ENCODE peak calls at places on chromosomes 3 and 15, in seven cellular contexts. E, Q, I, C, A, R and U are unnamed samples.

GRCh38 chr15:70799667-70800450 is 36.5 kb upstream of the UACA start:
- DNase-seq in Q (no peak), E (no peak), R (peak), I (peak), A (peak), C (no peak), U (no peak)

GRCh38 chr3:188659444-188660100 is 505.6 kb downstream of the LPP start:
- DNase-seq in A (no peak), I (no peak), C (no peak), R (no peak), Q (no peak), E (no peak), U (no peak)

GRCh38 chr3:162136136-162136535 is 639.5 kb downstream of the OTOL1 start:
- DNase-seq in I (no peak), C (no peak), R (no peak), Q (no peak), A (no peak), E (no peak), U (no peak)

GRCh38 chr3:107297597-107297996 is 79.6 kb upstream of the CCDC54 start:
- DNase-seq in I (no peak), C (no peak), E (no peak), R (no peak), A (no peak), Q (no peak), U (peak)

GRCh38 chr3:135163701-135164100 is 368.6 kb downstream of the EPHB1 start:
- DNase-seq in I (no peak), A (no peak), C (no peak), E (no peak), Q (no peak), R (no peak), U (no peak)

GRCh38 chr3:102017784-102018183 is 168.5 kb downstream of the NFKBIZ start:
- DNase-seq in R (no peak), Q (no peak), E (no peak), C (no peak), I (no peak), A (no peak), U (no peak)

GRCh38 chr3:118818386-118818785 is 216.3 kb downstream of the IGSF11 start:
- DNase-seq in C (no peak), E (no peak), A (peak), I (no peak), Q (no peak), R (no peak), U (no peak)

GRCh38 chr3:98587654-98588532 is 5.5 kb downstream of the CPOX start:
- DNase-seq in E (no peak), C (no peak), R (no peak), Q (no peak), I (no peak), A (no peak), U (no peak)

GRCh38 chr3:4302747-4303146 is 422 bp upstream of the SETMAR start:
- DNase-seq in I (no peak), E (no peak), C (peak), Q (no peak), A (no peak), R (no peak), U (no peak)

GRCh38 chr3:146469206-146470017 is at the start of gene PLSCR2:
- DNase-seq in C (peak), R (peak), I (peak), A (no peak), Q (no peak), E (peak), U (peak)

GRCh38 chr3:14368146-14368545 is 34.3 kb upstream of the SLC6A6 start:
- DNase-seq in A (no peak), Q (no peak), C (no peak), E (no peak), I (no peak), R (no peak), U (no peak)

GRCh38 chr3:180631317-180631716 is 29.4 kb downstream of the TTC14 start:
- DNase-seq in R (no peak), A (no peak), E (no peak), Q (no peak), I (no peak), C (no peak), U (no peak)
- TF ChIP-seq CTCF in R (no peak), A (no peak), E (no peak), Q (peak), I (no peak), C (no peak), U (no peak)

GRCh38 chr3:108509263-108509662 is 1.1 kb downstream of the MYH15 start:
- DNase-seq in C (no peak), Q (no peak), I (no peak), E (no peak), R (no peak), A (no peak), U (no peak)

GRCh38 chr3:108507887-108508286 is 2.5 kb downstream of the MYH15 start:
- DNase-seq in E (no peak), C (no peak), R (no peak), I (no peak), Q (no peak), A (no peak), U (no peak)

GRCh38 chr3:108503722-108504121 is 6.7 kb downstream of the MYH15 start:
- DNase-seq in R (no peak), Q (no peak), E (no peak), A (no peak), I (no peak), C (no peak), U (no peak)

GRCh38 chr3:108509873-108510272 is 523 bp downstream of the MYH15 start:
- DNase-seq in I (no peak), A (no peak), C (no peak), E (no peak), Q (no peak), R (no peak), U (no peak)

GRCh38 chr3:108505811-108506210 is 4.6 kb downstream of the MYH15 start:
- DNase-seq in Q (peak), R (no peak), C (no peak), A (no peak), I (no peak), E (no peak), U (no peak)
- TF ChIP-seq CTCF in Q (no peak), R (no peak), C (no peak), A (no peak), I (no peak), E (no peak), U (peak)

GRCh38 chr3:149752051-149752787 is at the start of gene COMMD2:
- DNase-seq in C (peak), R (peak), A (peak), Q (peak), I (peak), E (peak), U (peak)
- TF ChIP-seq CTCF in C (peak), R (peak), A (peak), Q (no peak), I (peak), E (peak), U (peak)

GRCh38 chr15:78315686-78316085 is 16.3 kb upstream of the SKIC8 start:
- DNase-seq in E (peak), R (no peak), C (no peak), Q (peak), A (no peak), I (no peak), U (peak)
- TF ChIP-seq CTCF in E (no peak), R (peak), C (no peak), Q (peak), A (no peak), I (no peak), U (peak)